ENCODE peak calls at places on chromosomes 12 and 14, in four cellular contexts. F, M, X and H are unnamed samples. For H3K36me3, the result is how much of the 10 kb centered on the place peaks cover.

GRCh38 chr12:48005750-48006021 is 1.4 kb upstream of the COL2A1 start:
- DNase-seq in F (no peak), X (no peak), M (no peak), H (no peak)

GRCh38 chr14:33693237-33693636 is 257.6 kb downstream of the EGLN3 start:
- DNase-seq in X (no peak), M (peak), F (no peak), H (no peak)

GRCh38 chr12:69534389-69534822 is 50.9 kb upstream of the CCT2 start:
- DNase-seq in F (no peak), X (peak), M (peak), H (no peak)

GRCh38 chr14:102454711-102455110 is 54.9 kb downstream of the ANKRD9 start:
- DNase-seq in X (no peak), F (peak), M (no peak), H (no peak)

GRCh38 chr14:60161176-60162107 is 3.8 kb downstream of the DHRS7 start:
- DNase-seq in X (peak), F (no peak), M (peak), H (no peak)

GRCh38 chr12:71780207-71780822 is 25.7 kb downstream of the RAB21 start:
- DNase-seq in X (peak), F (peak), M (peak), H (no peak)

GRCh38 chr12:128531153-128531552 is 264.2 kb downstream of the TMEM132C start:
- DNase-seq in X (no peak), F (no peak), M (no peak), H (no peak)

GRCh38 chr12:73935817-73936216 is 601.8 kb upstream of the ATXN7L3B start:
- DNase-seq in M (no peak), X (no peak), F (no peak), H (no peak)

GRCh38 chr14:79972230-79972629 is 239.1 kb downstream of the DIO2 start:
- DNase-seq in M (no peak), X (no peak), F (no peak), H (no peak)

GRCh38 chr12:2902287-2902880 is 11.7 kb downstream of the TULP3 start:
- DNase-seq in M (peak), X (peak), F (peak), H (no peak)

GRCh38 chr14:74979029-74979428 is 23.6 kb upstream of the PGF start:
- DNase-seq in M (no peak), F (no peak), X (no peak), H (no peak)

GRCh38 chr14:65211341-65211987 is 109.1 kb upstream of the MAX start:
- DNase-seq in X (no peak), F (no peak), M (peak), H (no peak)

GRCh38 chr14:100203962-100204834 is 34.7 kb upstream of the YY1 start:
- DNase-seq in M (peak), F (no peak), X (no peak), H (no peak)

GRCh38 chr12:5258966-5259365 is 172.9 kb upstream of the NTF3 start:
- DNase-seq in X (no peak), F (no peak), M (no peak), H (no peak)

GRCh38 chr14:104433401-104434213 is 146.0 kb upstream of the C14orf180 start:
- DNase-seq in F (no peak), X (no peak), M (no peak), H (no peak)

GRCh38 chr12:25723921-25724491 is 170.9 kb upstream of the LMNTD1 start:
- DNase-seq in F (no peak), M (peak), X (no peak), H (no peak)

GRCh38 chr14:96246535-96246839 is 9.5 kb upstream of the BDKRB1 start:
- DNase-seq in X (peak), M (peak), F (peak), H (no peak)

GRCh38 chr12:21731144-21731543 is 43.4 kb downstream of the KCNJ8 start:
- DNase-seq in X (no peak), M (no peak), F (no peak), H (no peak)
- H3K36me3 ChIP-seq in X (under half), M (under half), F (under half), H (under half)

GRCh38 chr12:64739778-64740177 is 19.4 kb downstream of the GNS start:
- DNase-seq in F (no peak), X (no peak), M (no peak), H (no peak)

GRCh38 chr12:64735447-64735846 is 23.8 kb downstream of the GNS start:
- DNase-seq in M (peak), X (no peak), F (no peak), H (no peak)

GRCh38 chr12:64733857-64734256 is 25.3 kb downstream of the GNS start:
- DNase-seq in M (peak), F (no peak), X (no peak), H (peak)

GRCh38 chr12:64736771-64737170 is 22.4 kb downstream of the GNS start:
- DNase-seq in M (no peak), F (no peak), X (no peak), H (no peak)

GRCh38 chr12:64737539-64737938 is 21.7 kb downstream of the GNS start:
- DNase-seq in M (no peak), F (no peak), X (no peak), H (no peak)
- H3K36me3 ChIP-seq in M (under half), F (under half), X (under half), H (half or more)

GRCh38 chr14:77561881-77562280 is 54.6 kb downstream of the SPTLC2 start:
- DNase-seq in X (no peak), M (no peak), F (no peak), H (no peak)
- H3K36me3 ChIP-seq in X (under half), M (under half), F (under half), H (half or more)

DNA sequence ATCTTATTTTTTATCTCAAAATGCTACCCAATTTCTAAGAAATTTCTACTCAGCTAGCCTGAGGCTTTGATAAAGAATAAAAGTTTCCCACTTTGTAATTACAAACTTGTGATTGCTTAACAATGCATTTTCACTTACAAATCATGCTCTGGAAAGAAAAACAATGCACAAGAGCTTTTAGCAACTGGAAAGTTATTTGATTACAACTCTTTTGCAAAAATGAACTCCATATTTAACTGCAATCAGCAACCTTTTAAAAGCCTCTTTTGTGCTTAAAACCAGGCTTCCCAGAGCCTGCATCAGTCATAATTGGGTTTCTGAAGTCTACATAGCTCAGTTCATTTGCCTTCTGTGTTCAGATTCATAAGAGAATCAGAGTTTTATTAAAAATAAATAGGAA is 395.2 kb downstream of the PAWR start:
- DNase-seq in X (no peak), F (no peak), M (peak), H (no peak)
- H3K36me3 ChIP-seq in X (under half), F (half or more), M (under half), H (under half)

GRCh38 chr12:53306826-53307225 is 7.3 kb downstream of the MYG1 start:
- DNase-seq in X (no peak), F (no peak), M (no peak), H (no peak)
- H3K36me3 ChIP-seq in X (under half), F (half or more), M (under half), H (half or more)

DNA sequence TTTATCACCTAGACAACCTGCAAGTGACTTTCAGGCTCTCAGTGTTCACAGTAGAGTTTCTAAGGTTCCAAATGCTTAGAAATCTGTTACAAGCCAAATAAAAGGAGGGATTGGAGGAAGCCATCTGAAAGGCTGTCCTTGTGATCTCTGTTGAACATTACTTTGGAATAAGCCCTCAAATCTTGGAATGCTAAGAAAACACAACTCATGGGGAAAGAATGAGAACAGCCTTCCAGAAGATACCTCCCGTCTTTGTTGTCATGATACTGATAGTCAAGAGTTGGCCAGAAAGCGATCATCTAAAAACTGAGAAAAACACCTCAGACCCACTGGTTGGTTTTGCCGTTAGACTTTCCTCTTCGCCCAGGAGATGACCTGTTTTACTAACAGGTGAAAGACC is 44.4 kb upstream of the KCNK13 start:
- DNase-seq in M (peak), X (no peak), F (no peak), H (no peak)
- H3K36me3 ChIP-seq in M (under half), X (under half), F (under half), H (under half)

GRCh38 chr12:67043771-67044170 is 225.4 kb upstream of the CAND1 start:
- DNase-seq in M (no peak), X (no peak), F (no peak), H (no peak)
- H3K36me3 ChIP-seq in M (under half), X (under half), F (under half), H (under half)